ENCODE peak calls at places on chromosomes 11 and 22, in six cellular contexts. K is neuronal stem cell, H is H9, N is H1, D is IMR-90, Q is trophoblast cell. T is an unnamed sample.

GRCh38 chr22:31561238-31561887 is 65.0 kb downstream of the SFI1 start:
- DNase-seq in K (peak), H (peak), N (peak), D (peak), Q (peak), T (peak)

GRCh38 chr11:12842933-12843636 is 166.0 kb upstream of the RASSF10 start:
- DNase-seq in K (peak), H (no peak), N (no peak), D (no peak), Q (no peak), T (peak)

GRCh38 chr22:29037340-29037932 is 24.2 kb downstream of the C22orf31 start:
- DNase-seq in K (no peak), H (no peak), N (no peak), D (no peak), Q (no peak), T (no peak)

GRCh38 chr11:34266090-34266912 is 91.5 kb downstream of the ABTB2 start:
- DNase-seq in K (no peak), H (no peak), N (no peak), D (peak), Q (no peak), T (peak)

GRCh38 chr22:19663821-19664325 is 50.4 kb upstream of the SEPTIN5 start:
- DNase-seq in K (no peak), H (no peak), N (no peak), D (peak), Q (no peak), T (peak)

GRCh38 chr11:290621-291231 is 1.8 kb downstream of the PGGHG start:
- DNase-seq in K (no peak), H (no peak), N (no peak), D (no peak), Q (no peak), T (no peak)

GRCh38 chr22:50678651-50679521 is 6.3 kb downstream of the SHANK3 start:
- DNase-seq in K (no peak), H (no peak), N (no peak), D (no peak), Q (no peak), T (no peak)

GRCh38 chr22:39317756-39318506 is 1.5 kb downstream of the RPL3 start:
- DNase-seq in K (no peak), H (no peak), N (no peak), D (peak), Q (peak), T (peak)

GRCh38 chr11:1082346-1082727 is 7.7 kb downstream of the MUC2 start:
- DNase-seq in K (no peak), H (no peak), N (no peak), D (no peak), Q (no peak), T (no peak)

GRCh38 chr11:119592642-119593041 is 136.4 kb downstream of the NECTIN1 start:
- DNase-seq in K (no peak), H (no peak), N (no peak), D (no peak), Q (no peak), T (no peak)

GRCh38 chr11:85827768-85828639 is 17.1 kb upstream of the SYTL2 start:
- DNase-seq in K (no peak), H (no peak), N (no peak), D (peak), Q (peak), T (peak)

GRCh38 chr11:31958086-31958735 is 132.7 kb upstream of the RCN1 start:
- DNase-seq in K (peak), H (peak), N (peak), D (peak), Q (peak), T (peak)

GRCh38 chr22:40257979-40258378 is 80.3 kb downstream of the TNRC6B start:
- DNase-seq in K (no peak), H (no peak), N (no peak), D (peak), Q (no peak), T (peak)

GRCh38 chr22:30426395-30427353 is 1.1 kb downstream of the MTFP1 start:
- DNase-seq in K (peak), H (peak), N (peak), D (peak), Q (peak), T (peak)

GRCh38 chr22:45544588-45545170 is 42.0 kb downstream of the FBLN1 start:
- DNase-seq in K (no peak), H (no peak), N (no peak), D (peak), Q (no peak), T (no peak)

GRCh38 chr11:1086171-1087102 is 11.8 kb downstream of the MUC2 start:
- DNase-seq in K (no peak), H (no peak), N (no peak), D (no peak), Q (no peak), T (no peak)

GRCh38 chr11:34632105-34632780 is 11.3 kb downstream of the EHF start:
- DNase-seq in K (peak), H (no peak), N (no peak), D (no peak), Q (no peak), T (no peak)

GRCh38 chr22:19808873-19809478 is 45.7 kb downstream of the GNB1L start:
- DNase-seq in K (no peak), H (no peak), N (no peak), D (no peak), Q (no peak), T (no peak)

GRCh38 chr11:100777118-100777517 is 90.0 kb downstream of the ARHGAP42 start:
- DNase-seq in K (no peak), H (no peak), N (no peak), D (no peak), Q (no peak), T (no peak)

GRCh38 chr22:25024895-25025294 is 72.4 kb downstream of the KIAA1671 start:
- DNase-seq in K (no peak), H (no peak), N (no peak), D (no peak), Q (no peak), T (no peak)

GRCh38 chr11:14894657-14895598 is 2.9 kb upstream of the CYP2R1 start:
- DNase-seq in K (no peak), H (no peak), N (no peak), D (peak), Q (peak), T (peak)

GRCh38 chr11:109859325-109859724 is 233.9 kb upstream of the ZC3H12C start:
- DNase-seq in K (no peak), H (no peak), N (no peak), D (peak), Q (peak), T (peak)

GRCh38 chr22:43177479-43177878 is 9.5 kb downstream of the TTLL12 start:
- DNase-seq in K (no peak), H (no peak), N (no peak), D (no peak), Q (no peak), T (no peak)
- H3K14ac ChIP-seq in K (no peak), H (no peak), N (no peak), D (no peak), Q (no peak), T (no peak)

DNA sequence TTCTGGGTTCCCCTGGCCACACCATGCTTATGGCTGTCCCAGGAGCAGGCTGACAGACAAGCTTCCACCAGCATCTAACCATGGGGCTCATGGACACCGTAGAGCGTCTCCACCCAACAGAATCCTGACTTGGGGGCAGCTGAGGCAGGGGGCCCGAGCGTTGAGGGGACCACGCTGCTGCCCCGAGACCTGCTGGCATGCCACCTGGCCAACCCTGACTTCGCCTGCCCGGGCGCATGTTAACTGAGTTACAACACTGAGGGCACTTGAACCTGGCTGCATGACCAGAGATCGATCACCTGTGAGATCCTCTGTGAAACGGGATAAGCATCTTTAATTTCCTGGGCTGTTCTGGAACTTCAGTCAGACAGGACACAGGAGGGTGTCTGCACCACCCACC is 13.7 kb downstream of the PPM1F start:
- DNase-seq in K (no peak), H (no peak), N (no peak), D (no peak), Q (no peak), T (no peak)
- H3K9ac ChIP-seq in K (peak), H (no peak), N (no peak), D (peak), Q (no peak), T (peak)

GRCh38 chr11:130077671-130078468 is 8.2 kb downstream of the APLP2 start:
- DNase-seq in K (no peak), H (no peak), N (no peak), D (no peak), Q (no peak), T (no peak)
- H2BK5ac ChIP-seq in K (no peak), H (no peak), N (no peak), D (no peak), Q (no peak), T (no peak)

GRCh38 chr11:39247570-39248137 is 2211.8 kb downstream of the LRRC4C start:
- DNase-seq in K (no peak), H (no peak), N (no peak), D (no peak), Q (peak), T (no peak)
- H3K14ac ChIP-seq in K (no peak), H (no peak), N (no peak), D (no peak), Q (no peak), T (no peak)

GRCh38 chr11:72793081-72793451 is 781 bp downstream of the STARD10 start:
- DNase-seq in K (no peak), H (no peak), N (no peak), D (no peak), Q (no peak), T (no peak)

GRCh38 chr11:72788250-72788649 is 5.6 kb downstream of the STARD10 start:
- DNase-seq in K (no peak), H (no peak), N (no peak), D (no peak), Q (no peak), T (no peak)

GRCh38 chr11:72789493-72790131 is 4.2 kb downstream of the STARD10 start:
- DNase-seq in K (no peak), H (no peak), N (no peak), D (peak), Q (no peak), T (peak)

GRCh38 chr11:72793452-72794367 is at the start of gene STARD10:
- DNase-seq in K (peak), H (peak), N (peak), D (peak), Q (peak), T (peak)

GRCh38 chr11:72792437-72793021 is 1.3 kb downstream of the STARD10 start:
- DNase-seq in K (no peak), H (no peak), N (no peak), D (no peak), Q (no peak), T (no peak)
- H3K9ac ChIP-seq in K (no peak), H (no peak), N (no peak), D (no peak), Q (no peak), T (peak)

DNA sequence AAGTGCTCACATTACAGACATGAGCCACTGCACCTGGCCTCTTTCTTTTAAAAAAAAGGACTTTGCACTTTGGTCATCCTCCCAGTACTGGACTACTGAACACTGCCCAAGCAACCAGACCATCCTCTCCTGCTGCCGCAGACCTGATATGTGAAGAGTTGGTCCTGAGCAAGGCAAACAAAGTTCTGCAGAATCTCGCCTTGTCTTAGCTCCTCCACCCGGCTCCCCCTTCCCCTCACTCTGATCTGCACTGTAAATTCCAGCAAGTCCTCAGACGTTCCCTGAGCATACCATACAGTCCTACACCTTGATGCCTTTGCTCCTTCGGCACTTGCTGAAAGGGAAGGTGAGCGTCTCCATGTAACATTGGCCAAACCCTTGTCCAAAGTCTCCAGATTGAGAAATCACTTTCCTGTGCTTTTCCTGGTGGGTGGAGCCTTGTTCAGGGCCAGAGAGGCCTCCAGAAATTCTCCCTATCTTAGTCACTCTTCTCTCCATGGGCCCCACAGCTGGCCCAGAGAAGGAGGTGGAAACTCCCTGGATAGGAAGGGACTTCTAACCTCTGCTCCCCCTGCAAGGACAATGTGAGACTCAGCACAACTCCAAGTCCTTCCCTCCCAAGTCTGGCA is 47.0 kb upstream of the TIMP3 start:
- DNase-seq in K (no peak), H (no peak), N (no peak), D (peak), Q (peak), T (peak)
- H2BK5ac ChIP-seq in K (no peak), H (no peak), N (no peak), D (no peak), Q (no peak), T (no peak)

GRCh38 chr11:71156301-71156700 is 96.1 kb downstream of the SHANK2 start:
- DNase-seq in K (no peak), H (peak), N (no peak), D (no peak), Q (no peak), T (no peak)

GRCh38 chr11:71153005-71153395 is 99.4 kb downstream of the SHANK2 start:
- DNase-seq in K (no peak), H (peak), N (no peak), D (peak), Q (peak), T (peak)

GRCh38 chr11:71151561-71151960 is 100.8 kb downstream of the SHANK2 start:
- DNase-seq in K (no peak), H (no peak), N (no peak), D (no peak), Q (no peak), T (no peak)

GRCh38 chr11:71155846-71156245 is 96.5 kb downstream of the SHANK2 start:
- DNase-seq in K (no peak), H (peak), N (no peak), D (no peak), Q (no peak), T (no peak)

DNA sequence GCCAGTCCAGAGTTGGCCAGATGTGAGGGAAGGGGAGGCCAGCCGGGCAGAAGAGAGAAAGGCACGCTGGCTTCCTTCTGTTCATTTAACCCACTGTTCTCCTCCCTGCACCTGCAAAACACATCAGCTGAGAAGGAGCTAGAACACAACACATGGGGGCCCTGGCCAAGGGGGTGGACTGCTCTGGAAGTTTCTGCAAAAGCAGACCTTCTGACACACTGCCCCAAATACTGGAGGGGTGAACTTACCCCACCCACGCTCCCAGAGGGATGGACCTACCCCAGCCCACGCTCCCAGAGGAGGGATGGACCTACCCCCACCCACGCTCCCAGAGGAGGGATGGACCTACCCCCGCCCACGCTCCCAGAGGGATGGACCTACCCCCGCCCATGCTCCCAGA is 98.0 kb downstream of the SHANK2 start:
- DNase-seq in K (no peak), H (no peak), N (no peak), D (no peak), Q (no peak), T (no peak)
- H3K14ac ChIP-seq in K (no peak), H (no peak), N (no peak), D (no peak), Q (no peak), T (no peak)